ENCODE peak calls at places on chromosomes 5 and 9, in five cellular contexts. One of them, this sample, is unnamed.

GRCh38 chr9:136901516-136902258 is 15.4 kb downstream of the TRAF2 start:
- DNase-seq in iris pigment epithelial cell: peak
- DNase-seq in CD4-positive, alpha-beta memory T cell: peak
- DNase-seq in EH: peak
- DNase-seq in HFFc6: peak
- DNase-seq in this sample: no peak

GRCh38 chr5:62268239-62268638 is 37.8 kb upstream of the KIF2A start:
- DNase-seq in EH: no peak
- DNase-seq in HFFc6: no peak
- DNase-seq in iris pigment epithelial cell: no peak
- DNase-seq in CD4-positive, alpha-beta memory T cell: no peak
- DNase-seq in this sample: peak

GRCh38 chr9:125131778-125132177 is 11.6 kb downstream of the SCAI start:
- DNase-seq in EH: no peak
- DNase-seq in iris pigment epithelial cell: no peak
- DNase-seq in CD4-positive, alpha-beta memory T cell: no peak
- DNase-seq in HFFc6: no peak
- DNase-seq in this sample: no peak

GRCh38 chr5:136006767-136007251 is 22.0 kb upstream of the TGFBI start:
- DNase-seq in iris pigment epithelial cell: peak
- DNase-seq in CD4-positive, alpha-beta memory T cell: no peak
- DNase-seq in HFFc6: peak
- DNase-seq in EH: peak
- DNase-seq in this sample: no peak

GRCh38 chr5:159184858-159185381 is 24.4 kb downstream of the RNF145 start:
- DNase-seq in EH: peak
- DNase-seq in CD4-positive, alpha-beta memory T cell: no peak
- DNase-seq in HFFc6: peak
- DNase-seq in iris pigment epithelial cell: peak
- DNase-seq in this sample: no peak

GRCh38 chr5:144328505-144328904 is 157.8 kb downstream of the KCTD16 start:
- DNase-seq in HFFc6: no peak
- DNase-seq in iris pigment epithelial cell: no peak
- DNase-seq in CD4-positive, alpha-beta memory T cell: no peak
- DNase-seq in EH: no peak
- DNase-seq in this sample: peak

GRCh38 chr9:70484232-70485130 is 70.0 kb upstream of the KLF9 start:
- DNase-seq in HFFc6: peak
- DNase-seq in EH: peak
- DNase-seq in iris pigment epithelial cell: peak
- DNase-seq in CD4-positive, alpha-beta memory T cell: peak
- DNase-seq in this sample: peak

GRCh38 chr9:121765021-121765950 is 113.9 kb downstream of the DAB2IP start:
- DNase-seq in CD4-positive, alpha-beta memory T cell: no peak
- DNase-seq in EH: peak
- DNase-seq in HFFc6: peak
- DNase-seq in iris pigment epithelial cell: peak
- DNase-seq in this sample: no peak

GRCh38 chr5:75054110-75054930 is 2.0 kb upstream of the GCNT4 start:
- DNase-seq in EH: no peak
- DNase-seq in CD4-positive, alpha-beta memory T cell: no peak
- DNase-seq in iris pigment epithelial cell: peak
- DNase-seq in HFFc6: peak
- DNase-seq in this sample: no peak

GRCh38 chr5:78547731-78548189 is 100.8 kb downstream of the LHFPL2 start:
- DNase-seq in CD4-positive, alpha-beta memory T cell: no peak
- DNase-seq in HFFc6: peak
- DNase-seq in iris pigment epithelial cell: no peak
- DNase-seq in EH: peak
- DNase-seq in this sample: no peak

GRCh38 chr5:134458234-134458633 is 46.6 kb upstream of the CDKN2AIPNL start:
- DNase-seq in HFFc6: peak
- DNase-seq in iris pigment epithelial cell: peak
- DNase-seq in EH: peak
- DNase-seq in CD4-positive, alpha-beta memory T cell: no peak
- DNase-seq in this sample: no peak

GRCh38 chr5:38339446-38339845 is 81.1 kb downstream of the EGFLAM start:
- DNase-seq in iris pigment epithelial cell: no peak
- DNase-seq in EH: no peak
- DNase-seq in CD4-positive, alpha-beta memory T cell: no peak
- DNase-seq in HFFc6: no peak
- DNase-seq in this sample: no peak

GRCh38 chr5:149886060-149886459 is 58.5 kb downstream of the PDE6A start:
- DNase-seq in HFFc6: no peak
- DNase-seq in iris pigment epithelial cell: peak
- DNase-seq in EH: peak
- DNase-seq in CD4-positive, alpha-beta memory T cell: no peak
- DNase-seq in this sample: no peak

GRCh38 chr5:141958773-141959172 is 771 bp upstream of the PCDH12 start:
- DNase-seq in HFFc6: no peak
- DNase-seq in EH: peak
- DNase-seq in iris pigment epithelial cell: no peak
- DNase-seq in CD4-positive, alpha-beta memory T cell: no peak
- DNase-seq in this sample: no peak

GRCh38 chr5:103120607-103121200 is 603 bp downstream of the PPIP5K2 start:
- DNase-seq in HFFc6: no peak
- DNase-seq in CD4-positive, alpha-beta memory T cell: peak
- DNase-seq in iris pigment epithelial cell: peak
- DNase-seq in EH: peak
- DNase-seq in this sample: no peak

GRCh38 chr5:79200573-79201183 is 35.3 kb upstream of the JMY start:
- DNase-seq in CD4-positive, alpha-beta memory T cell: peak
- DNase-seq in iris pigment epithelial cell: peak
- DNase-seq in EH: peak
- DNase-seq in HFFc6: peak
- DNase-seq in this sample: no peak

GRCh38 chr5:132750471-132751230 is 3.4 kb downstream of the CCNI2 start:
- DNase-seq in EH: no peak
- DNase-seq in HFFc6: no peak
- DNase-seq in iris pigment epithelial cell: no peak
- DNase-seq in CD4-positive, alpha-beta memory T cell: no peak
- DNase-seq in this sample: no peak

GRCh38 chr9:101415578-101415977 is 16.9 kb downstream of the ZNF189 start:
- DNase-seq in EH: no peak
- DNase-seq in HFFc6: no peak
- DNase-seq in iris pigment epithelial cell: no peak
- DNase-seq in CD4-positive, alpha-beta memory T cell: no peak
- DNase-seq in this sample: no peak

This sample was measured in COR-L47.